ENCODE peak calls at places on chromosomes 13 and 19, in four cellular contexts. O is WTC11, F is A549, A is K562. R is an unnamed sample.

GRCh38 chr19:15173746-15174404 is 26.9 kb downstream of the NOTCH3 start:
- DNase-seq in A (no peak), O (no peak), F (no peak), R (peak; percentile 40)

GRCh38 chr19:56814656-56815055 is 25.9 kb downstream of the PEG3 start:
- DNase-seq in F (no peak), O (no peak), A (no peak), R (no peak)

GRCh38 chr19:32688315-32688714 is 3.3 kb upstream of the NUDT19 start:
- DNase-seq in O (no peak), A (peak; percentile 18), F (no peak), R (no peak)

GRCh38 chr13:45333251-45333972 is 7.6 kb downstream of the TPT1 start:
- DNase-seq in F (no peak), O (no peak), A (no peak), R (no peak)

GRCh38 chr19:45401815-45402468 is 2.9 kb downstream of the PPP1R13L start:
- DNase-seq in F (no peak), O (no peak), A (no peak), R (no peak)

GRCh38 chr13:83895994-83896580 is 13.8 kb upstream of the SLITRK1 start:
- DNase-seq in A (no peak), O (no peak), F (no peak), R (no peak)

GRCh38 chr19:19214892-19215291 is 3.1 kb downstream of the NCAN start:
- DNase-seq in A (peak; percentile 64), O (peak; percentile 93), F (no peak), R (peak; percentile 30)

GRCh38 chr13:91400094-91400462 is 1.7 kb downstream of the GPC5 start:
- DNase-seq in O (no peak), A (no peak), F (no peak), R (no peak)

GRCh38 chr19:50897191-50897607 is 14.0 kb downstream of the KLK4 start:
- DNase-seq in O (no peak), A (no peak), F (no peak), R (no peak)

GRCh38 chr19:50898018-50898417 is 13.2 kb downstream of the KLK4 start:
- DNase-seq in O (no peak), F (no peak), A (no peak), R (no peak)

GRCh38 chr19:50894478-50895356 is 16.5 kb downstream of the KLK4 start:
- DNase-seq in F (no peak), O (no peak), A (no peak), R (no peak)

GRCh38 chr19:50897612-50898011 is 13.6 kb downstream of the KLK4 start:
- DNase-seq in F (no peak), O (no peak), A (no peak), R (no peak)

DNA sequence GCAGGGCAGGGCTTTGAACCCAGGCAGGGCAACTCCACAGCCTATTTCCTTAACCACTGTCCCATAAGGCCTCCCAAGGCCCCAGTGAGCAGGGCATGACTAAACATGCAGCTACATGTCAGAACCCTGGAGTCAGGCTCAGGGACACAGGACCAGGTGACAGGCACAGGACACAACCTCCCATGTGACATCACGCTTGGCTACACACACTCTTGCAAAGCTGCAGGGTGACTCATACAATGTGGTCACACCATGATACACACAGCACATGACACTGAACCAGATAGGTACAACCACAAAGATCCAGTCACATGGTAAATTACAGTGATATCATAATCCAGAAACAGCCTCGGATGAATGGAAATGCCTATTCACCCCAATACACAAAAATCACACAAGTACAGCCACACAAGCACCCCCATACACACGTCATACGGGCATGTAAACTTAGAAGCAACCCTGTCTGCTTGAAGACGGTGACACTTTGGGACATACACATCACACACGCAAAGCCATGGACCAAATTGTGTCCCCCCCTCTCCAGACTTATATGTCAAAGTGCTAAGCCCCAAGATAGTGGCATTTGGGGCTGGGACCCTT is 14.5 kb downstream of the KLK4 start:
- DNase-seq in O (no peak), F (no peak), A (peak; percentile 40), R (peak; percentile 26)
- TF ChIP-seq NR3C1 in O (no peak), F (no peak), A (no peak), R (no peak)

DNA sequence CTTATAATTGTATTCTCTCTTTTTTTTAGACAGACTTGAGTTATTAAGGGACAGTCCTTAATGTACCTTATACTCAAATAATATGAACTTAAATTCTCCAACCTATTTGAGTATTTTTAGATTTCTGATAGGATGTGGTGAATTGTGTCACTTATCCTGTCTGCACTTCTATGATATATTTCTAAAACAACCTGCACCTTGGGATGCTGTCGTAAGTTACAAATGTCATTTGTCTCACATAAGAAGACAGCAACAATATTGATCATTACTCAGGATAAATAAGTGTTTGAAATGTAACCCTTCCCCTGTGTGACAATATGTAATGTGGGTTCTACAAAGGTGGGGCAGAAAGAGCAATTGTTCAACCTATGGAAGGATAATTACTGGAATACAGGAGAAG is 237.0 kb upstream of the PRR20A start:
- DNase-seq in O (no peak), F (no peak), A (no peak), R (no peak)
- TF ChIP-seq ESRRA in O (no peak), F (no peak), A (no peak), R (no peak)

DNA sequence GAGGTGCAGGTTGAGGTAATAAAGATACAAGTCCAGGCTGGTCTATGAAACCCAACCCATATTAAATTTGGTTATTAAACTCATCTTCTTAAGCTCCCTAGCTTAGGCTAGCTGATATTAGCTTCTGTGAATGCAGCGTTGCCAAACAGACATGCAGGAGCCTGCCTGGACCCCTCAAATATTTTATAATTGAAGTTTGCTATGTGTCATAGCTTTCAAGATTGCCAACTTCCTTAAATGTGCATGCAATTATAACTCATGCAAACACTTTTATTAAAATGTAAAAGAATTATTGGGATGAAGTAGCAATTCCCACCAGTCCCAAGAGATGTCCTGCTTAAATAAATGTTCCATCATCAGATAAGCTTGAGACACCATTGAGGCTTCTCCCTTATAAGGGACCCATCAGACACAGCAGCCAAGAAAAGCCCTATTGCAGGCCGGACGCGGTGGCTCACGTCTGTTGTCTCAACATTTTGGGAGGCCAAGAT is 51.3 kb downstream of the MBNL2 start:
- DNase-seq in F (no peak), O (no peak), A (no peak), R (no peak)
- TF ChIP-seq NR3C1 in F (no peak), O (no peak), A (no peak), R (no peak)

DNA sequence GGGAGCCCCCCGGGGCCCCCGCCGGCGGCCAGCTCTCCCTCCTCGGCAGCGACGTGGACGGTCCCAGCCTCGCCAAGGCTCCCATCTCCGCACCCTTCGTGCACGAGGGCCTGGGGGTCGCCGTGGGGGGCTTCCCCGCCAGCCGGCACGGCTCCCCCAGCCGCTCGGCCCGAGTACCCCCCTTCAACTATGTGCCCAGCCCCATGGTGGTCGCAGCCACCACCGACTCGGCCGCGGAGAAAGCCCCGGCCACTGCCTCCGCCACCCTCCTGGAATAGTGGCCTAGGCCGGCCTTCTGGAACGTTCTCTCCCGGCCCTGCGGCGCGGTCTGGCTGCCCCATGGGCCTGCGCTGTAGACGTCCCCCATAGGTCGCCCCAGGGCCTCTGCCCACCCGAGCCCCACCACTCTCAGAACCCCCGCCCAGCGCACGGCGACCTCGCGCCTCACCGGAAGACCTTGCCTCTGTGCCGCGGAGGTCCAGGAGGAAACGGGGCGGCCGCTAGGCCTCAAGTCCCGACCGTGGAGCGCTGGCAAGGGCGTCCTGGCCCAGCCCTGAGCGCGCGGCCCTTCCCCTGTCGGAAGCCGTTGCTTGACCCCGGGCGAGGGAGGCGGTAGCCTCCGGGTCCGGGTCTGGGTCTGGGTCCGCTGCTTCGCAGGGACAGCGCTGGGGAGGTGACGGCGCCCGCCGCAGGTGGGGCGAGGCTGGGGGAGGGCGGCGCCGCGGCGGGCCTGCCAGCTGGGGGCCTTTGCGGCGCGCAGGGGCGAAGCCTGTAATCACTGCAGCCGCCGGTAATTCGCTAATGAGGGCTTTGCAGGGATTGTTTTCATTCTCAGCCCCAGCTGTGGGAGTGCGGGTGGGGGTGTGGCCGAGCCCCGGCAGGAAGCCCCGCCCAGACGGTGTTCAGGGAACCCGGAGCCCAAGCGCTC is 8.8 kb downstream of the C19orf25 start:
- DNase-seq in A (peak; percentile 75), F (no peak), O (peak; percentile 77), R (no peak)
- TF ChIP-seq ESRRA in A (no peak), F (no peak), O (no peak), R (peak; percentile 36)